ENCODE peak calls at places on chromosomes 3 and 15, in ten cellular contexts. T is HL-60; S is AG09309; F is AG04450; N is effector memory CD4-positive, alpha-beta T cell; P is mesendoderm; E is cardiac muscle cell; A is sigmoid colon; Q is fibroblast of lung; O is H1. Z is an unnamed sample.

GRCh38 chr3:128353991-128354687 is 112.6 kb downstream of the DNAJB8 start:
- DNase-seq in T (no peak), O (no peak), A (peak; percentile 25), F (peak; percentile 34), Q (peak; percentile 69), P (no peak), N (no peak), E (peak; percentile 30), S (no peak), Z (no peak)

GRCh38 chr3:140206196-140207040 is 271.4 kb downstream of the CLSTN2 start:
- DNase-seq in F (no peak), E (peak; percentile 88), S (no peak), O (no peak), P (peak; percentile 87), T (no peak), A (no peak), N (no peak), Q (peak; percentile 53), Z (no peak)

GRCh38 chr3:152403632-152404066 is 134.9 kb downstream of the MBNL1 start:
- DNase-seq in E (peak; percentile 52), P (peak; percentile 22), F (no peak), S (no peak), O (no peak), T (no peak), Q (peak; percentile 45), N (no peak), A (peak; percentile 84), Z (peak; percentile 77)

GRCh38 chr3:177589921-177590336 is 392.6 kb upstream of the TBL1XR1 start:
- DNase-seq in P (no peak), F (peak; percentile 91), A (no peak), E (no peak), Q (peak; percentile 100), O (no peak), N (no peak), S (peak; percentile 85), T (no peak), Z (no peak)

GRCh38 chr3:196220587-196220986 is 4.3 kb downstream of the SLC51A start:
- DNase-seq in N (no peak), O (no peak), Q (no peak), T (peak; percentile 89), F (no peak), E (no peak), S (no peak), A (no peak), P (no peak), Z (no peak)

GRCh38 chr3:49683162-49683561 is 6.1 kb downstream of the MST1 start:
- DNase-seq in E (no peak), O (no peak), F (no peak), A (no peak), N (no peak), Q (peak; percentile 28), T (no peak), P (no peak), S (no peak), Z (no peak)

GRCh38 chr15:73935547-73935946 is 9.3 kb downstream of the LOXL1 start:
- DNase-seq in P (no peak), E (no peak), S (no peak), A (no peak), Q (no peak), O (no peak), F (no peak), T (no peak), N (no peak), Z (no peak)

GRCh38 chr3:132655471-132655870 is 4.1 kb downstream of the ACAD11 start:
- DNase-seq in N (no peak), P (no peak), S (no peak), T (no peak), Q (no peak), A (no peak), E (no peak), F (no peak), O (no peak), Z (no peak)

GRCh38 chr3:3802021-3802420 is 2.8 kb downstream of the LRRN1 start:
- DNase-seq in E (peak; percentile 16), S (no peak), O (no peak), Q (no peak), T (no peak), A (no peak), N (no peak), F (no peak), P (peak; percentile 20), Z (no peak)

GRCh38 chr15:48360841-48361240 is 29.6 kb downstream of the DUT start:
- DNase-seq in A (no peak), E (no peak), S (no peak), P (peak; percentile 51), Q (peak; percentile 58), T (no peak), F (no peak), N (no peak), O (no peak), Z (no peak)

GRCh38 chr3:38038447-38038911 is 529 bp upstream of the DLEC1 start:
- DNase-seq in F (no peak), T (no peak), Q (peak; percentile 14), N (peak; percentile 23), E (no peak), P (no peak), S (no peak), A (no peak), O (no peak), Z (no peak)
- H3K4me3 ChIP-seq in F (no peak overlapping the region), T (no peak overlapping the region), Q (no peak overlapping the region), N (no peak overlapping the region), E (no peak overlapping the region), P (no peak overlapping the region), S (no peak overlapping the region), A (no peak overlapping the region), O (no peak overlapping the region), Z (peak overlapping the region; percentile 62)

GRCh38 chr15:69046781-69047180 is 32.3 kb downstream of the NOX5 start:
- DNase-seq in T (no peak), P (no peak), O (no peak), Q (no peak), S (no peak), F (no peak), A (no peak), N (no peak), E (no peak), Z (no peak)
- H3K4me3 ChIP-seq in T (no peak overlapping the region), P (no peak overlapping the region), O (no peak overlapping the region), Q (no peak overlapping the region), S (no peak overlapping the region), F (no peak overlapping the region), A (no peak overlapping the region), N (no peak overlapping the region), E (no peak overlapping the region), Z (no peak overlapping the region)

DNA sequence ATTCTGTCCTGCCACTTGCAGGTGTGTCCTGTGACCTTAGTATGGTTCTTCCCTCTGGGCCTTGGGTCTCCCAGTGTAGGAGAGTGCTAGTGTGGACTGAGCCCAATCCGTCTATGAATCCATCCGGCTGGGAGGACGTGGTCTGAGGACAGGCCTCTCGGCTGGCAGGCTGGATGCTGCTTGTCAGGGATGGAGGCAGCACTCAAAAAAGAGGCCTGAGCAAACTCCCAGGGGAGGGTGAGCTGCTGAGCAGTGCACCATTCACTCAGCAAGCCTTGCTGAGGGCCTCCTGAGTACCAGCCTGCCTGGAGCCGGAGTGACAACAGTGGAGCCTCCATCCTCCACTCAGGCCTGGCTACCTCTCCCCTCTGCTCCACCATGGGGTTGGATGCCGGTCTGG is 1.7 kb upstream of the DUSP7 start:
- DNase-seq in F (no peak), N (no peak), O (no peak), T (no peak), S (no peak), A (no peak), E (no peak), Q (no peak), P (no peak), Z (no peak)
- H3K4me3 ChIP-seq in F (no peak overlapping the region), N (no peak overlapping the region), O (no peak overlapping the region), T (no peak overlapping the region), S (no peak overlapping the region), A (no peak overlapping the region), E (no peak overlapping the region), Q (no peak overlapping the region), P (no peak overlapping the region), Z (no peak overlapping the region)

GRCh38 chr15:67110400-67110799 is 45.0 kb downstream of the SMAD3 start:
- DNase-seq in E (no peak), T (no peak), O (no peak), N (no peak), F (no peak), P (no peak), Q (no peak), A (no peak), S (no peak), Z (no peak)

GRCh38 chr15:67106764-67107013 is 41.3 kb downstream of the SMAD3 start:
- DNase-seq in A (no peak), Q (no peak), N (no peak), T (no peak), O (no peak), F (no peak), S (no peak), P (peak; percentile 89), E (no peak), Z (no peak)

GRCh38 chr15:67107014-67107812 is 41.8 kb downstream of the SMAD3 start:
- DNase-seq in A (peak; percentile 92), E (no peak), P (no peak), N (peak; percentile 29), Q (peak; percentile 100), O (no peak), T (no peak), F (peak; percentile 97), S (peak; percentile 98), Z (peak; percentile 85)

GRCh38 chr15:67109141-67110034 is 44.0 kb downstream of the SMAD3 start:
- DNase-seq in S (peak; percentile 98), A (peak; percentile 86), E (no peak), Q (peak; percentile 99), N (no peak), P (peak; percentile 65), O (no peak), F (peak; percentile 97), T (peak; percentile 55), Z (peak; percentile 59)

GRCh38 chr15:67108122-67108871 is 42.9 kb downstream of the SMAD3 start:
- DNase-seq in E (no peak), O (no peak), S (no peak), N (no peak), Q (peak; percentile 49), A (no peak), P (no peak), T (peak; percentile 53), F (no peak), Z (no peak)
- H3K4me3 ChIP-seq in E (no peak overlapping the region), O (no peak overlapping the region), S (no peak overlapping the region), N (no peak overlapping the region), Q (no peak overlapping the region), A (no peak overlapping the region), P (no peak overlapping the region), T (no peak overlapping the region), F (no peak overlapping the region), Z (no peak overlapping the region)

DNA sequence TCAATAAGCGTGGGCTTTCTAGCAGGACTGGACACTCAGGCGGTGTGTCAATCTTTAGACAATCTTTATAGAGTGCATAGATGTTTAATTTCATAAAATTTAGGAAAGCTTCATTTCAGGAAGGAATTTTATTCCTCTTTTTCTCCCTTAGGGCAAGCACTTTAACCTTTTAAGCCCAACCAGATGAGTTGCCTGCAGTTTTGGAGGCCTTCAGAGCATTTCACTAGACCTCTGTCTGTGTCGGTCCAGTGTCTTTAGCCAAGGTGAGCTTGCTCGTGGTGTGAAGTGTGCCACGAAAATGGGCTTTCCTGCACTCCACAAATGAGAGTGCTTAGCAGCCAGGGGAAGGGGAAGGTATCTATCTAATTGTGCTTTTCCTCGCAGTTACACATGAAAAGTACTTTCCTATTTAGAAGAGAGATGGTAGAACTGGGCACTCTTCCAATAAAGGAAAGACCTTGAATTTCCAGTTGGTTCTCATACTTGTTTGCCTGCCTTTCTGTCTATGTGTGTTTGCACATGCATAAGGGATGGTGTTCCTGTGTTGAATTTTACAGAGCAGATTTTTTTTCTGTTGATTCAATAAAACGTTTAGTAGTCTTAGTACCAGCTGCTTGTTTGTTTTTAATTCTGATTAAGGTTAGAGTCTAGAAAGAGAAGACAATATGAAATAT is 53.6 kb downstream of the FEZF2 start:
- DNase-seq in E (no peak), A (no peak), O (no peak), F (no peak), P (no peak), T (no peak), N (no peak), S (no peak), Q (no peak), Z (no peak)
- H3K4me3 ChIP-seq in E (no peak overlapping the region), A (peak overlapping the region; percentile 56), O (no peak overlapping the region), F (peak overlapping the region; percentile 84), P (no peak overlapping the region), T (no peak overlapping the region), N (no peak overlapping the region), S (peak overlapping the region; percentile 92), Q (peak overlapping the region; percentile 85), Z (peak overlapping the region; percentile 66)